ENCODE peak calls at places on chromosomes 11 and 22, in nine cellular contexts. R, H, T, M, S, I, W, A and G are unnamed samples.

GRCh38 chr11:86152006-86152862 is 83.3 kb upstream of the PICALM start:
- DNase-seq in R (no peak), H (no peak), T (no peak), M (no peak), S (no peak), I (no peak), W (peak), A (peak), G (no peak)

GRCh38 chr22:42190274-42190673 is 59.7 kb upstream of the CYP2D6 start:
- DNase-seq in R (no peak), H (no peak), T (no peak), M (no peak), S (no peak), I (no peak), W (no peak), A (no peak), G (no peak)

GRCh38 chr11:20443596-20443995 is 56.1 kb downstream of the PRMT3 start:
- DNase-seq in R (no peak), H (no peak), T (no peak), M (no peak), S (no peak), I (no peak), W (peak), A (peak), G (no peak)

GRCh38 chr11:77876045-77876444 is 55.1 kb downstream of the AAMDC start:
- DNase-seq in R (no peak), H (no peak), T (no peak), M (no peak), S (no peak), I (no peak), W (no peak), A (no peak), G (no peak)

GRCh38 chr11:112831969-112832368 is 129.3 kb upstream of the NCAM1 start:
- DNase-seq in R (no peak), H (no peak), T (no peak), M (no peak), S (no peak), I (no peak), W (no peak), A (no peak), G (no peak)

GRCh38 chr22:43828711-43829447 is 16.8 kb upstream of the EFCAB6 start:
- DNase-seq in R (no peak), H (peak), T (peak), M (no peak), S (no peak), I (peak), W (peak), A (peak), G (no peak)

GRCh38 chr11:6251120-6251733 is 8.4 kb upstream of the CCKBR start:
- DNase-seq in R (peak), H (peak), T (no peak), M (peak), S (no peak), I (peak), W (peak), A (peak), G (peak)

GRCh38 chr11:67656278-67656922 is 5.9 kb upstream of the ACY3 start:
- DNase-seq in R (no peak), H (no peak), T (no peak), M (no peak), S (no peak), I (no peak), W (no peak), A (no peak), G (no peak)

GRCh38 chr11:82974135-82974534 is 72.6 kb downstream of the DDIAS start:
- DNase-seq in R (no peak), H (no peak), T (no peak), M (no peak), S (no peak), I (no peak), W (no peak), A (no peak), G (no peak)